ENCODE peak calls at places on chromosomes 1 and 21, in four cellular contexts. L is stimulated activated naive CD8-positive, alpha-beta T cell treated with anti-CD3 and anti-CD28 coated beads, Interleukin-15, Interleukin-2, amounts not matched to agents 100 U/mL and 50 U/mL, for 24 hours; G is cardiac fibroblast; U is astrocyte. V is an unnamed sample.

GRCh38 chr1:220879090-220879508 is at the start of gene HLX:
- DNase-seq in L (peak; percentile 62), G (peak; percentile 96), U (peak; percentile 81), V (peak; percentile 96)

GRCh38 chr1:59856725-59857338 is 42.1 kb downstream of the HOOK1 start:
- DNase-seq in L (no peak), G (no peak), U (no peak), V (no peak)

GRCh38 chr1:110056284-110056680 is 14.2 kb downstream of the ALX3 start:
- DNase-seq in L (no peak), G (no peak), U (no peak), V (no peak)

GRCh38 chr1:32759521-32759980 is 57.0 kb upstream of the SYNC start:
- DNase-seq in L (no peak), G (no peak), U (no peak), V (no peak)

GRCh38 chr1:61605607-61606321 is 119.2 kb downstream of the TM2D1 start:
- DNase-seq in L (no peak), G (peak; percentile 31), U (peak; percentile 23), V (peak; percentile 30)

GRCh38 chr1:41358152-41358937 is 2.9 kb upstream of the FOXO6 start:
- DNase-seq in L (no peak), G (no peak), U (peak; percentile 36), V (no peak)

GRCh38 chr1:29245876-29246275 is 9.6 kb downstream of the PTPRU start:
- DNase-seq in L (no peak), G (peak; percentile 72), U (no peak), V (no peak)

GRCh38 chr1:114180742-114181141 is 27.1 kb upstream of the SYT6 start:
- DNase-seq in L (no peak), G (no peak), U (no peak), V (no peak)

GRCh38 chr1:56461158-56462127 is 117.9 kb downstream of the PLPP3 start:
- DNase-seq in L (no peak), G (no peak), U (no peak), V (no peak)

GRCh38 chr1:47562147-47562546 is 124.3 kb downstream of the FOXD2 start:
- DNase-seq in L (no peak), G (no peak), U (no peak), V (no peak)

GRCh38 chr1:27009601-27010197 is 3.0 kb downstream of the TENT5B start:
- DNase-seq in L (no peak), G (no peak), U (no peak), V (no peak)

GRCh38 chr1:203033917-203034316 is 7.6 kb downstream of the PPFIA4 start:
- DNase-seq in L (no peak), G (no peak), U (no peak), V (no peak)

GRCh38 chr21:36976882-36977651 is 10.6 kb upstream of the HLCS start:
- DNase-seq in L (peak; percentile 33), G (peak; percentile 86), U (peak; percentile 61), V (peak; percentile 58)

GRCh38 chr1:16153110-16153998 is 2.5 kb downstream of the EPHA2 start:
- DNase-seq in L (no peak), G (no peak), U (no peak), V (no peak)

GRCh38 chr1:44236873-44237272 is 23.6 kb downstream of the DMAP1 start:
- DNase-seq in L (no peak), G (no peak), U (no peak), V (no peak)

GRCh38 chr1:59570524-59570923 is 244.2 kb upstream of the HOOK1 start:
- DNase-seq in L (peak; percentile 10), G (peak; percentile 34), U (peak; percentile 29), V (no peak)

GRCh38 chr1:7893529-7894180 is 40.8 kb upstream of the UTS2 start:
- DNase-seq in L (no peak), G (peak; percentile 89), U (peak; percentile 94), V (peak; percentile 94)

GRCh38 chr1:35031103-35031452 is 667 bp downstream of the ZMYM6 start:
- DNase-seq in L (peak; percentile 55), G (peak; percentile 37), U (peak; percentile 40), V (peak; percentile 20)

GRCh38 chr1:213481395-213481794 is 430.4 kb downstream of the RPS6KC1 start:
- DNase-seq in L (no peak), G (no peak), U (no peak), V (no peak)

GRCh38 chr1:227941509-227942020 is 6.2 kb downstream of the WNT9A start:
- DNase-seq in L (no peak), G (no peak), U (no peak), V (no peak)

GRCh38 chr21:38460171-38460742 is 38.0 kb downstream of the ERG start:
- DNase-seq in L (no peak), G (peak; percentile 83), U (peak; percentile 86), V (peak; percentile 56)

GRCh38 chr1:74933500-74933899 is 200.5 kb downstream of the TYW3 start:
- DNase-seq in L (no peak), G (no peak), U (no peak), V (no peak)

GRCh38 chr1:101873672-101874071 is 123.1 kb downstream of the OLFM3 start:
- DNase-seq in L (no peak), G (no peak), U (no peak), V (no peak)

GRCh38 chr1:154609398-154610380 is 1.7 kb upstream of the ADAR start:
- DNase-seq in L (peak; percentile 58), G (peak; percentile 8), U (no peak), V (no peak)

GRCh38 chr1:151060241-151061011 is at the start of gene MLLT11:
- DNase-seq in L (peak; percentile 62), G (peak; percentile 63), U (peak; percentile 80), V (no peak)

GRCh38 chr1:36203027-36203553 is 21.2 kb upstream of the THRAP3 start:
- DNase-seq in L (no peak), G (no peak), U (no peak), V (no peak)

GRCh38 chr1:46535063-46535462 is 16.4 kb downstream of the KNCN start:
- DNase-seq in L (peak; percentile 47), G (no peak), U (no peak), V (no peak)

GRCh38 chr1:94438692-94439276 is 20.6 kb downstream of the ABCD3 start:
- DNase-seq in L (no peak), G (peak; percentile 33), U (peak; percentile 25), V (no peak)